ENCODE peak calls at places on chromosome 11, in five cellular contexts. S is spleen, D is heart left ventricle, X is ovary, I is HCT116. B is an unnamed sample.

GRCh38 chr11:133679896-133680295 is 147.6 kb upstream of the OPCML start:
- DNase-seq in S (no peak), X (no peak), I (no peak), D (no peak), B (no peak)

GRCh38 chr11:63822438-63822837 is 9.2 kb downstream of the SPINDOC start:
- DNase-seq in D (no peak), I (no peak), S (no peak), X (no peak), B (no peak)

GRCh38 chr11:126163074-126163700 is 48.3 kb downstream of the RPUSD4 start:
- DNase-seq in X (no peak), S (peak; percentile 67), I (no peak), D (no peak), B (no peak)

GRCh38 chr11:17887779-17888178 is 125.1 kb downstream of the SERGEF start:
- DNase-seq in X (no peak), I (no peak), D (no peak), S (no peak), B (no peak)

GRCh38 chr11:1382831-1383607 is 6.7 kb upstream of the BRSK2 start:
- DNase-seq in X (peak; percentile 74), D (peak; percentile 89), S (peak; percentile 96), I (peak; percentile 31), B (peak; percentile 38)

GRCh38 chr11:69746780-69747742 is 28.1 kb downstream of the FGF4 start:
- DNase-seq in D (no peak), X (no peak), I (no peak), S (no peak), B (no peak)

GRCh38 chr11:130813638-130814037 is 102.6 kb downstream of the SNX19 start:
- DNase-seq in S (no peak), D (no peak), I (no peak), X (no peak), B (no peak)

GRCh38 chr11:12680246-12680939 is 6.2 kb downstream of the TEAD1 start:
- DNase-seq in S (no peak), D (peak; percentile 86), I (no peak), X (peak; percentile 77), B (peak; percentile 74)

GRCh38 chr11:15944460-15944859 is 411.9 kb downstream of the SOX6 start:
- DNase-seq in S (no peak), I (no peak), X (no peak), D (no peak), B (no peak)

GRCh38 chr11:126195119-126195518 is 16.3 kb downstream of the RPUSD4 start:
- DNase-seq in I (no peak), X (no peak), D (no peak), S (no peak), B (no peak)

GRCh38 chr11:6497069-6497839 is at the start of gene DNHD1:
- DNase-seq in D (no peak), X (no peak), I (no peak), S (no peak), B (no peak)

GRCh38 chr11:84720706-84721402 is 906.3 kb downstream of the DLG2 start:
- DNase-seq in I (no peak), X (peak; percentile 37), D (peak; percentile 59), S (peak; percentile 74), B (no peak)

GRCh38 chr11:118618115-118618990 is 10.9 kb downstream of the PHLDB1 start:
- DNase-seq in X (peak; percentile 76), I (no peak), S (peak; percentile 74), D (peak; percentile 82), B (no peak)
- TF ChIP-seq POLR2A in X (no peak), I (no peak), S (no peak), D (no peak), B (no peak)

DNA sequence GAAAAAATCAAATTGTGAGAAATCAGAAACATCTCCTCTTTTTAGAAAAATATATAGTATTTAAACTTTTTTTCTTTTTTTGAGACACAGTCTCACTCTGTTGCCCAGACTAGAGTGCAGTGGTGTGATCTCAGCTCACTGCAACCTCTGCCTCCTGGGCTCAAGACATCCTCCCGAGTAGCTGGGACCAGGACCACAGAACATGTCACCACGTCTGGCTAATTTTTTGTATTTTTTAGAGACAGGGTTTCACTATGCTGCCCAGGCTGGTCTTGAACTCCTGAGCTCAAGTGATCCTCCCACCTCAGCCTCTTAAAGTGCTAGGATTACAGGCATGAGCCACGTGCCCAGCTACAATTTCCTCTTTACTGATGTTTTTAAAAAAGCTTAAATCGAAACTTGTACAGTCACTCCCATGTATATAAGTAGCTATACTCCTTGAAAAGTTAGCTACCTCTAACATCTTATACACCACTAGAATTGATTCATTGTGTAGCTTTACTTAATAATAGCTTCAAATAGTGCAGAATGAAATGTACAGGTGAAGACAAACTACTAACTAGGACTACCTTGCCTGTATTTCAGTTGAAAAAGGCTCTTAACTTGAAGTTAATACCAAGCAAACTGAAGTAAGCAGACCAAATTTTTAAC is 10.3 kb downstream of the EIF4G2 start:
- DNase-seq in D (no peak), X (no peak), S (no peak), I (no peak), B (no peak)
- TF ChIP-seq POLR2A in D (no peak), X (no peak), S (no peak), I (no peak), B (no peak)

GRCh38 chr11:47642099-47642855 is at the start of gene MTCH2:
- DNase-seq in S (peak; percentile 98), X (peak; percentile 96), I (peak; percentile 91), D (peak; percentile 97), B (peak; percentile 99)
- TF ChIP-seq POLR2A in S (no peak), X (peak; percentile 64), I (peak; percentile 97), D (no peak), B (peak; percentile 88)

DNA sequence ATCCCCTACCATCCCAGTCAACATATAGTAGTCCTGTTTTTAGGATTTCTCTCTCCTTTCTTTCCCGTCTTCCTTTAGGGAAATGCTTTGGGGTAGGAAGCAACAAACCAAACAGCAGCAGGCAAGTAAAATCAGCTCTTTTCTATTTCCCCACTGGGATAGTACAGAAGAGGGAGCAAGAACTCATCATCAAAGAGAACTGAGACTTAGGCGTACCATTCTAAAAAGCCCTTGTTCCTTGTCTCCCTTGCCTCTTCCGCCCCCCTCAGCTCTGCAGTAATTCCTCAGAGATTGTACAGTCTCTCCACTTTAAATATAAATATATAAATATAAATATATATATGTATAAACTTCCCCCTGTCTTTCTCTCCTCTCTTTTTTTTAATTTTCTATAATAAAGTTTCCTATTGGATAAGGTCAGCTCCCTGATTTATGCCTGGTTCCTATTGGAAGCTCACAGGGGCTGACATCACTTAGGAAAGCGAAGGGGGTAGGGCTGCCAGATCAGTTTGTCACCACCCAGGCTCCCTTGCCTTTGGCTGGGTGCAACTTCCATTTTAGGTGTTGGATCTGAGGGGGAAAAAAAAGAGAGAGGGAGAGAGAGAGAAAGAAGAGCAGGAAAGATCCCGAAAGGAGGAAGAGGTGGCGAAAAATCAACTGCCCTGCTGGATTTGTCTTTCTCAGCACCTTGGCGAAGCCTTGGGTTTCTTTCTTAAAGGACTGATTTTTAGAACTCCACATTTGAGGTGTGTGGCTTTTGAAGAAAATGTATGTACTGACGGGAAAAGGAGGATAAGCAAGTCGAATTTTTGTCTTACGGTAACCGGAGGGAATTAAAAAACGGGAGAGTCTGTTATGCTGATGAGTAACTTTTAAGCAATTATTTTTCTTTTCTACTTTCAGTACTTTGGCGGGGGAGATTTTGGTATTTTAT is at the start of gene CTNND1:
- DNase-seq in X (peak; percentile 89), I (peak; percentile 95), D (peak; percentile 82), S (no peak), B (peak; percentile 89)
- TF ChIP-seq POLR2A in X (peak; percentile 71), I (peak; percentile 78), D (no peak), S (no peak), B (peak; percentile 84)

GRCh38 chr11:47260366-47260765 is 2.6 kb downstream of the NR1H3 start:
- DNase-seq in S (peak; percentile 56), X (no peak), I (no peak), D (no peak), B (no peak)

GRCh38 chr11:47261291-47261800 is 3.5 kb downstream of the NR1H3 start:
- DNase-seq in I (no peak), X (no peak), D (no peak), S (peak; percentile 68), B (no peak)

GRCh38 chr11:47257518-47258316 is at the start of gene NR1H3:
- DNase-seq in D (peak; percentile 89), I (no peak), X (peak; percentile 88), S (peak; percentile 85), B (peak; percentile 43)

GRCh38 chr11:47258317-47258902 is 614 bp downstream of the NR1H3 start:
- DNase-seq in I (no peak), D (no peak), S (peak; percentile 22), X (no peak), B (no peak)

DNA sequence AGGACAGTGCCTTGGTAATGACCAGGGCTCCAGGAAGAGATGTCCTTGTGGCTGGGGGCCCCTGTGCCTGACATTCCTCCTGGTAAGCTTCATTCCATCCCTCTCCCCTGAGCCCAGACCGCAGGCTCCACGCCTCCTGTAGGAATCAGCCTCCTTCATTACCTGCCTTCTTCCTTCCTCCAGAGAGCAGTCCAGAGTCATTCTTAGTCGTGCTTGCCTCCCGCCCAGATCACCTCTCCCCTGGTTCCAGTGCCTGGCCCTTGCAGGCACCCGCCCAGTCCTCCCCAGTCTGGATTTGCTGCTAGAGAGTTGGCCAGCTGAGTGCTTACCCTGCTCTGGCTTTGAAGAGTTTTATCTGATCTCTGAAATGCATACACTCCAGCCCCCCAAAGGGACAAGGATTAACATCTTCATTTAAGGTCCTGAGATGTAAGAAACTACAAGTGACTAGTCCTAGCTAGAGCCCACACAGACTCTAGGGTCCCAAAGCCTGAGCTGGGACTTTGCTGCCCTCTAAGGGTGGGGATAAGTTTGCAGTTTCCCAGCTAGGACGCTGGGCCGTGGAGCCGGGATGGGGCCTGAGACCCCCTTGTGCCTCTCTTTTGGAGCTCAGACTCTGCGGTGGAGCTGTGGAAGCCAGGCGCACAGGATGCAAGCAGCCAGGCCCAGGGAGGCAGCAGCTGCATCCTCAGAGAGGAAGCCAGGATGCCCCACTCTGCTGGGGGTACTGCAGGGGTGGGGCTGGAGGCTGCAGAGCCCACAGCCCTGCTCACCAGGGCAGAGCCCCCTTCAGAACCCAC is 1.6 kb downstream of the NR1H3 start:
- DNase-seq in X (no peak), I (no peak), S (peak; percentile 75), D (no peak), B (peak; percentile 35)
- TF ChIP-seq POLR2A in X (no peak), I (no peak), S (no peak), D (no peak), B (no peak)

DNA sequence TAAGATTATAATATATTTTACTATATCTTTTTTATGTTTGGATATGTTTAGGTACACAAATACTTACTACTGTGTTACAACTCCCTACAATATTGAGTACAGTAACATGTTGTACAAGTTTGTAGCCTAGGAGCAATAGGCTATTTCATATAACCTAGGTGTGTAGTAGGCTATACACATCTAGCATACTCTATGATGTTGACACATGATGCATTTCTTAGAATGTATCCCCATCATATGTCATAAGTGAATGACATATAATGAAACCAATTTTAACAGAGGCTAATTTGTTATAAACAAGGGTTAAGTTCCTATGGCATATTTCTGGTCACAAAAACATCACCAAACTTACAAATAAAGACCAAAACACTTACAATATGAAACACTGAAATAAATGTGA is 86.5 kb upstream of the RRM1 start:
- DNase-seq in X (no peak), S (no peak), I (no peak), D (no peak), B (no peak)
- TF ChIP-seq POLR2A in X (no peak), S (no peak), I (no peak), D (no peak), B (no peak)